ENCODE peak calls at places on chromosome 2, in seven cellular contexts. C is mesenchymal stem cell, Y is IMR-90, H is H1, Z is mesendoderm, F is neuronal stem cell, E is trophoblast cell. L is an unnamed sample.

GRCh38 chr2:88057437-88057844 is 1.9 kb upstream of the KRCC1 start:
- DNase-seq in C (no peak), Y (no peak), H (no peak), Z (no peak), F (no peak), E (no peak), L (no peak)

GRCh38 chr2:216516730-216517350 is 18.2 kb downstream of the RPL37A start:
- DNase-seq in C (peak), Y (peak), H (no peak), Z (peak), F (no peak), E (peak), L (no peak)

GRCh38 chr2:205139822-205140612 is 542.3 kb upstream of the NRP2 start:
- DNase-seq in C (no peak), Y (no peak), H (peak), Z (peak), F (peak), E (no peak), L (peak)

GRCh38 chr2:55048925-55049793 is 1.1 kb downstream of the RTN4 start:
- DNase-seq in C (peak), Y (peak), H (peak), Z (peak), F (peak), E (peak), L (peak)

GRCh38 chr2:44450082-44450481 is 88.3 kb downstream of the CAMKMT start:
- DNase-seq in C (no peak), Y (no peak), H (no peak), Z (no peak), F (peak), E (no peak), L (no peak)

GRCh38 chr2:12318427-12319057 is 398.2 kb upstream of the TRIB2 start:
- DNase-seq in C (peak), Y (peak), H (no peak), Z (no peak), F (no peak), E (peak), L (no peak)

GRCh38 chr2:186503827-186504606 is 18.0 kb downstream of the ZC3H15 start:
- DNase-seq in C (peak), Y (peak), H (no peak), Z (peak), F (no peak), E (peak), L (no peak)

GRCh38 chr2:105184420-105184819 is 57.1 kb upstream of the GPR45 start:
- DNase-seq in C (no peak), Y (no peak), H (no peak), Z (no peak), F (no peak), E (no peak), L (peak)

GRCh38 chr2:85327757-85328617 is at the start of gene TGOLN2:
- DNase-seq in C (peak), Y (peak), H (peak), Z (peak), F (peak), E (peak), L (peak)

GRCh38 chr2:225355788-225356187 is 43.7 kb upstream of the NYAP2 start:
- DNase-seq in C (no peak), Y (no peak), H (no peak), Z (no peak), F (no peak), E (no peak), L (no peak)

GRCh38 chr2:207937253-207937652 is 88.1 kb downstream of the PLEKHM3 start:
- DNase-seq in C (no peak), Y (no peak), H (no peak), Z (no peak), F (no peak), E (no peak), L (no peak)

DNA sequence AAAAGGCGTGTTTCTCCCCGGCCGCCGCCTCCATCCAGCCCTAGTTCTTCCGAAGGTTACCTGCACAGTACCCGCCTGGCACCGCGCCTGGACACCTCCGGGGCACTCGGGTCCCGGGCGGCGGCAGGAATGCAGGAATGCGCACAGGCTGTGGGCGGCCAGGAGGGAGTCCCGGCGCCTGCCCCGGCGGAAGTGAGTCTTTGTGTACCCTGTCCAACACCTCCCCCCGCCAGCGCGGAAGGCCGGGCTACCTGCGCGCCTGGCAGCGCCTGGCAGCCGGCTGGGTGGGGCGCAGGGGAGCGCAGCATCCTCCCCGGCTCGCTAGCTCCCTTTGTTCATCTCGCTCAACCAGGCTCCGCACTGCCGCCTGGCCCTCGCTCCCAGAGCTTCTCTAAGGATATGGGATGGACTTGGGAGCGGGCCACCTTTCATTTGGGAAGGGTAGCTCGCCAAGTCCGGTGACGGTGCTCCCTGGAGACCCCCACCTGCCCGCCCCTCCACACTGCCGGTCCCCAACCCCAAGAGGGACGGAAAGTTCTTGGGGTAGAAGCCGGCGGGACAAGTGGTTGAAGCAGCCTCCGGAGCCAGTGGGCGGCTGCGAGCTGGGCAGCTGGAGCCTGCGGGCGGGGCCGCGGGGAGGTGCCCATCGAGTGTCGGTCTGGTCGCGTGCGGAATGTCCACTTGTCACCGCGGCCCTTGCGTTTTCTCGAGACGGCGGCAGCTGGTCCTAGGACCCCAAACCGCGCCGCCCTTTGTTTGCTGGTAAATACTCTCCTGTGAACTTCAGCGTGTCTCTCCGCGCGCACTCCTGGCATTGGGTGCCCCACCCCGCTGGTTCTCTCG is 1.2 kb upstream of the ST6GAL2 start:
- DNase-seq in C (peak), Y (no peak), H (peak), Z (peak), F (peak), E (peak), L (peak)
- H3K9ac ChIP-seq in C (no peak), Y (no peak), H (peak), Z (peak), F (peak), E (peak), L (peak)

DNA sequence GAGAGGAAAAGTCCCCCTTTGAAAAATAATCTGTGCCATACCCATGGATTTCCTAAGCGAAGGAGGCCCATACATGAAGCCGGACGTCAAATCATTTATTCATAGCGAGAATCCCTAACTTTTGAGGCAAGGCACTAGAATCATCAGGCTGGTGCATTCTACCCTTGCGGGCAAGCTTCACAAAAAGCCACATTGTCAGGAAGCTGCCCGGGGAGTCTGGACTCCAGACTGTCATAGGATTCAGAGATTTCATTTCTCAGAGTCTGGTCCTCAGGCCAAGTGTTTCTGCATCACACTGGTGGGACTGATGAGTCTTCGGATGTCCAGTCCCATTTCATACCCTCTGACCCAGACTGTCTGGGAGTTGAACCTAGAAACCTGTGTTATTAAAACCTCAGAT is 8.9 kb downstream of the SLC9A4 start:
- DNase-seq in C (no peak), Y (no peak), H (no peak), Z (no peak), F (no peak), E (no peak), L (no peak)
- H2BK120ac ChIP-seq in C (no peak), Y (no peak), H (no peak), Z (no peak), F (no peak), E (no peak), L (no peak)

DNA sequence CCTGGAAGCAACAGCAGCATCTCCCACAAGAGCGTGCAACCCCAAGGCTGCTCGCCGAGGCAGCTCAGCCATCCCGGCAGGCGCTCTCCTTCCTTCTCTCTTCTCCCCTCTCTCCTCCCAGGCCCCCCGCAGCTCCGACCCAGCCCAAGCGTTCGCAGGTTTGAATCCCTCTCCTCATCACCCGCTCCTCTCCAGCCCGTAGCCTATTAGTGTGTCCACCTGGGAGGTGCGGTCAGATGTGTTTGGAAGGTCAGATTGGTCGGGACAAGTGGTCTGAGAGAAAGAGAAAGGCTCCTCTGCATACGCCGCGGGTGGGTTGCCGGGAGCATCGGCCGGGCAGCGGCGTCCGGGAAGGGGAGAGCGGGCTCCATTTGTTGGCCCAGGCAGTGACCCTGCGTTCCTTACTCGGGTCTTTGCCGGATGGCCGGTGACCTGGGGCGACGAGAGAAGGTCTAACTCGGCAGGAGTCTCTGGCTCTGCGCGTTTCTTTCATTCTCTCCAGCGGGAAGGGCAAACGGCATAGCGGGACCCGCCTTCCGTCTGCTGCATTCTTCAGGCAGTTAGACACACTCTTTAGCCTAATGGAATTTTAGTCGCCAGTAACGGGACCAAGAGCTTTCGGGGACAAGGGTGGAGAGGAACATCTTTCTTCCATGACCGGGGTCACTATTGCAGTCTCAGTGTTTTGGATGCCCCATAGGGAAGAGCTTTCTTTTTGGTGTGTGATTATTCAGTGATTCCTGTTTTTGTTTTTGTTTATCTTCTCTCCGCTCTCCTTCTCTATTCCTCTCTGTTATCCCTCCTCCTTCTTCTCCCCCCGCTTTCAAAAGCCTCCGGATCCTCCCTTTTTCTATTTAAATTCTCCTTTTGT is 1.1 kb upstream of the TMEFF2 start:
- DNase-seq in C (peak), Y (peak), H (peak), Z (peak), F (peak), E (peak), L (peak)
- H3K9ac ChIP-seq in C (peak), Y (no peak), H (no peak), Z (peak), F (peak), E (no peak), L (no peak)

GRCh38 chr2:1486670-1487069 is 73.4 kb downstream of the TPO start:
- DNase-seq in C (no peak), Y (no peak), H (no peak), Z (no peak), F (no peak), E (no peak), L (no peak)

GRCh38 chr2:1489486-1489885 is 76.2 kb downstream of the TPO start:
- DNase-seq in C (no peak), Y (no peak), H (peak), Z (no peak), F (no peak), E (no peak), L (no peak)

GRCh38 chr2:1491751-1492150 is 78.5 kb downstream of the TPO start:
- DNase-seq in C (no peak), Y (no peak), H (peak), Z (no peak), F (no peak), E (no peak), L (no peak)

GRCh38 chr2:1487758-1488715 is 74.8 kb downstream of the TPO start:
- DNase-seq in C (no peak), Y (no peak), H (peak), Z (no peak), F (no peak), E (no peak), L (no peak)

GRCh38 chr2:1488851-1489250 is 75.6 kb downstream of the TPO start:
- DNase-seq in C (no peak), Y (no peak), H (no peak), Z (no peak), F (no peak), E (no peak), L (no peak)
- H2BK120ac ChIP-seq in C (no peak), Y (no peak), H (peak), Z (no peak), F (no peak), E (peak), L (no peak)

L was measured in H9.